ENCODE peak calls at places on chromosomes 16 and 17, in seven cellular contexts. A is heart left ventricle, I is IMR-90, Y is fibroblast of the aortic adventitia, W is A549, Q is tibial nerve, B is HL-60. D is an unnamed sample.

GRCh38 chr17:66830451-66830850 is 4.5 kb upstream of the CACNG5 start:
- DNase-seq in A (no peak), I (no peak), Y (no peak), W (no peak), Q (no peak), B (no peak), D (no peak)

GRCh38 chr16:73067671-73068545 is 20.0 kb upstream of the ZFHX3 start:
- DNase-seq in A (no peak), I (no peak), Y (no peak), W (no peak), Q (no peak), B (no peak), D (no peak)

GRCh38 chr17:31787857-31788570 is 71.0 kb downstream of the COPRS start:
- DNase-seq in A (no peak), I (peak; percentile 93), Y (peak; percentile 93), W (peak; percentile 59), Q (no peak), B (no peak), D (no peak)

GRCh38 chr17:80989586-80989913 is 2.1 kb upstream of the CHMP6 start:
- DNase-seq in A (no peak), I (no peak), Y (no peak), W (no peak), Q (no peak), B (no peak), D (no peak)

GRCh38 chr17:48570325-48571023 is 7.7 kb downstream of the HOXB4 start:
- DNase-seq in A (no peak), I (peak; percentile 63), Y (peak; percentile 61), W (no peak), Q (no peak), B (no peak), D (no peak)

GRCh38 chr16:69083306-69083941 is 22.0 kb upstream of the HAS3 start:
- DNase-seq in A (no peak), I (no peak), Y (no peak), W (no peak), Q (no peak), B (no peak), D (no peak)

GRCh38 chr17:76262732-76263344 is 2.3 kb upstream of the UBALD2 start:
- DNase-seq in A (no peak), I (no peak), Y (no peak), W (no peak), Q (no peak), B (peak; percentile 84), D (peak; percentile 74)

GRCh38 chr17:320809-321385 is 31.7 kb downstream of the RPH3AL start:
- DNase-seq in A (peak; percentile 66), I (no peak), Y (no peak), W (peak; percentile 31), Q (no peak), B (no peak), D (no peak)

GRCh38 chr17:50949128-50950001 is 83.2 kb upstream of the TOB1 start:
- DNase-seq in A (peak; percentile 66), I (no peak), Y (no peak), W (no peak), Q (no peak), B (no peak), D (no peak)

GRCh38 chr17:29181226-29181625 is 1.0 kb upstream of the MYO18A start:
- DNase-seq in A (no peak), I (no peak), Y (no peak), W (no peak), Q (no peak), B (peak; percentile 11), D (no peak)

DNA sequence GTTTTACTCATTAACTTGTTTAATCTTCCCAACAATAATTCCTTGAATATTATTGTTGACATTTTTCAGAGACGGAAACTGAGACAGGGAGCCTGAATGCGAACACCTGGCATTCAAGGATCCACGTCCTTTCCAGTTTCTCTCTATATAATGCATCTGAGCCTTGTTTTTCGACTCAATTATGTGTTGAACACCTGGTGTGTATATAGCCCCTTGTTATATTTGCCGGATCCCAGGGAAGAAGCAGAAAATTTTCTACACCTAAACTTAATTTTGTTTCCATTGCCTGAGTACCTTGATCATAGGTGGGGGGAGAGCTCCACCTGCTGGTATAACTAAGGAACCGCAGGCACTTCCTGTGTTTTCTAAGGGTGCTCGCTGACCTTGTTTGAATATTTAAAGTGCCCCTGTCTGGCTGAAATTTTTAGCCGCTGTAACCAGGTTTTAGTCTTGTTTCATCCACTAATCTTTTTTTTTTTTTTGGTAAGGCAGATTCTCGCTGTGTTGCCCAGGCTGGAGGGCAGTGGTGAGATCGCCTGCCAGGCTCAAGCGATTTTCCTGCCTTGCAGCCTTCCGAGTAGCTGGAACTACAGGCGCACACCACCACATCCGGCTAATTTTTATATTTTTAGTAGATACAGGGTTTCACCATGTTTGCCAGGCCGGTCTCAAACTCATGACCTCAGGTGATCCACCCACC is 6.6 kb upstream of the NUBP1 start:
- DNase-seq in A (no peak), I (peak; percentile 61), Y (peak; percentile 82), W (peak; percentile 70), Q (peak; percentile 57), B (peak; percentile 69), D (peak; percentile 63)
- H3K4me3 ChIP-seq in A (peak overlapping the region; percentile 13), I (no peak overlapping the region), Y (no peak overlapping the region), W (no peak overlapping the region), Q (no peak overlapping the region), B (no peak overlapping the region), D (peak overlapping the region; percentile 21)

GRCh38 chr16:983044-984030 is 1.8 kb downstream of the SOX8 start:
- DNase-seq in A (peak; percentile 61), I (no peak), Y (no peak), W (peak; percentile 44), Q (no peak), B (no peak), D (no peak)

GRCh38 chr16:981695-982151 is at the start of gene SOX8:
- DNase-seq in A (peak; percentile 65), I (no peak), Y (no peak), W (no peak), Q (no peak), B (no peak), D (no peak)

GRCh38 chr16:980595-980854 is 1.0 kb upstream of the SOX8 start:
- DNase-seq in A (no peak), I (no peak), Y (no peak), W (no peak), Q (no peak), B (no peak), D (no peak)

GRCh38 chr16:984106-984505 is 2.5 kb downstream of the SOX8 start:
- DNase-seq in A (no peak), I (no peak), Y (no peak), W (no peak), Q (no peak), B (no peak), D (no peak)

GRCh38 chr16:982152-983043 is 828 bp downstream of the SOX8 start:
- DNase-seq in A (peak; percentile 60), I (no peak), Y (no peak), W (peak; percentile 40), Q (no peak), B (no peak), D (no peak)
- H3K4me3 ChIP-seq in A (peak overlapping the region; percentile 67), I (no peak overlapping the region), Y (no peak overlapping the region), W (peak overlapping the region; percentile 59), Q (peak overlapping the region; percentile 65), B (no peak overlapping the region), D (peak overlapping the region; percentile 53)

GRCh38 chr16:66650707-66651473 is 45.7 kb downstream of the CMTM4 start:
- DNase-seq in A (peak; percentile 71), I (peak; percentile 80), Y (peak; percentile 84), W (peak; percentile 84), Q (peak; percentile 91), B (peak; percentile 84), D (peak; percentile 58)
- H3K4me3 ChIP-seq in A (peak overlapping the region; percentile 41), I (peak overlapping the region; percentile 4), Y (peak overlapping the region; percentile 45), W (peak overlapping the region; percentile 43), Q (peak overlapping the region; percentile 19), B (no peak overlapping the region), D (no peak overlapping the region)

GRCh38 chr17:13520899-13521572 is 80.7 kb downstream of the HS3ST3A1 start:
- DNase-seq in A (no peak), I (peak; percentile 89), Y (peak; percentile 81), W (no peak), Q (no peak), B (no peak), D (no peak)
- H3K4me3 ChIP-seq in A (no peak overlapping the region), I (no peak overlapping the region), Y (no peak overlapping the region), W (no peak overlapping the region), Q (no peak overlapping the region), B (no peak overlapping the region), D (no peak overlapping the region)

DNA sequence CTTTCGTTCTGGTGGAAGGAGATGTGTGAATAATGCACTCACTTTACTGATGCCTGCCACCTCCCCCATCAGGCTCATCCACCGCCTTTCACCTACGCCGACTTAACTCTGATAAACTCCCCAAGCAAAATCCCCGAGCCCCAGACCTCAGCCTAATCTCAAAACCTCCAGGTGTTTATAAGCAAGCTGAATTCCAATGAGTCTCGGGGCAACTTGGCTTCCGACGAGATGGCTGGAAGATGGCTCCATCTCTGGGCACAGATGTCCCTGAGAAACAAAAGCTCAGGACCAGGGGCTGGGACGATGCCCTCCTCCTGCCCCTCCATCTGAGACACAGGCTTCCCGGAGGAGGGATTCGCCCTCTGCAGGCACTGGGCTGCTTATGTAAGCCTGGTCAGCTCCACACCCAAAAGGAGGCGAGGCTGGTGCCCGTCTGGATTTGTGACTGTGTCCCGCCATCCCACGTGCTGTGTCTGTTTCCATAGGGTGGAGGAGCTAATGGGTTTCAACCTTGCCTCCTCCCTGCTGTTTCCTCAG is 386.4 kb upstream of the TNRC6C start:
- DNase-seq in A (no peak), I (no peak), Y (no peak), W (no peak), Q (no peak), B (no peak), D (no peak)
- H3K4me3 ChIP-seq in A (peak overlapping the region; percentile 44), I (no peak overlapping the region), Y (no peak overlapping the region), W (no peak overlapping the region), Q (peak overlapping the region; percentile 26), B (no peak overlapping the region), D (no peak overlapping the region)

GRCh38 chr17:78735832-78736525 is 46.1 kb downstream of the CYTH1 start:
- DNase-seq in A (no peak), I (no peak), Y (peak; percentile 65), W (peak; percentile 49), Q (no peak), B (peak; percentile 20), D (no peak)
- H3K4me3 ChIP-seq in A (peak overlapping the region; percentile 68), I (no peak overlapping the region), Y (peak overlapping the region; percentile 68), W (peak overlapping the region; percentile 61), Q (peak overlapping the region; percentile 57), B (peak overlapping the region; percentile 56), D (peak overlapping the region; percentile 57)

DNA sequence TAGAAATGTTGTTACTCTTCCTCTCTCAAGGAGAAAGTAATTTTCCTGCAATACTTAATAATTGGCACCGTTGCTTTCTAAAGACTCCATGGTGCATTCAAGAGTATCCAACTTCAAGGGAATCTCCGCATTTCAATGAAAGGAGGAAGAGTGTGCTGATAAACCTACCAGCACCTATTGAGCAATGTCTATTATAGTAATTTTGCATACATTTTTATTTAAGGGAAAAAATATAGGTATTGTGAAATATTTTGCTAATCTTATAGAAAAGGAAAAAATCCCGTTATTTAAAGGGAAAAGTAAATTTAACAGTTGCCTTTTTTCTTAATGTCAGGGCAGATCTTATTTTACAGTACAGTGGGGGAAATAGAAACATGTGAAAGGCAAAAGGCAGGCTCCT is 1.1 kb upstream of the TMEM106A start:
- DNase-seq in A (no peak), I (no peak), Y (no peak), W (no peak), Q (no peak), B (no peak), D (no peak)
- H3K4me3 ChIP-seq in A (no peak overlapping the region), I (no peak overlapping the region), Y (no peak overlapping the region), W (peak overlapping the region; percentile 51), Q (no peak overlapping the region), B (no peak overlapping the region), D (no peak overlapping the region)